ENCODE peak calls at places on chromosomes 16 and 17, in ten cellular contexts. N is brain microvascular endothelial cell, B is progenitor cell of endocrine pancreas, Q is pancreas, D is transverse colon, H is AG04450, O is dorsolateral prefrontal cortex, T is upper lobe of right lung, W is nephron progenitor cell, M is mucosa of descending colon. F is an unnamed sample.

GRCh38 chr16:16791051-16791450 is 412.1 kb downstream of the NPIPA7 start:
- DNase-seq in O (no peak), H (no peak), Q (no peak), N (no peak), D (no peak), T (no peak), M (no peak), W (no peak), B (no peak), F (no peak)

GRCh38 chr17:43651621-43652480 is 9.9 kb downstream of the MEOX1 start:
- DNase-seq in W (peak; percentile 55), H (no peak), N (no peak), M (no peak), T (no peak), O (no peak), Q (no peak), B (no peak), D (no peak), F (no peak)

GRCh38 chr17:81295678-81296381 is 723 bp upstream of the SLC38A10 start:
- DNase-seq in B (peak; percentile 37), M (peak; percentile 85), W (no peak), D (peak; percentile 83), T (peak; percentile 81), O (peak; percentile 67), Q (peak; percentile 79), H (no peak), N (peak; percentile 13), F (no peak)

GRCh38 chr17:8147805-8148404 is 4.3 kb downstream of the PER1 start:
- DNase-seq in H (no peak), B (no peak), O (no peak), D (no peak), T (no peak), Q (no peak), N (no peak), M (peak; percentile 40), W (no peak), F (no peak)

GRCh38 chr17:47665655-47666054 is 15.9 kb downstream of the KPNB1 start:
- DNase-seq in Q (no peak), O (no peak), M (no peak), B (no peak), W (no peak), D (no peak), N (no peak), H (no peak), T (no peak), F (peak; percentile 54)

GRCh38 chr17:58991718-58992331 is 114.9 kb downstream of the TRIM37 start:
- DNase-seq in M (no peak), T (no peak), O (no peak), W (no peak), H (no peak), B (no peak), Q (no peak), D (peak; percentile 22), N (peak; percentile 81), F (no peak)

GRCh38 chr17:1438593-1439083 is 17.4 kb downstream of the CRK start:
- DNase-seq in B (no peak), O (no peak), M (no peak), H (peak; percentile 67), T (no peak), W (no peak), Q (no peak), N (peak; percentile 53), D (no peak), F (no peak)

GRCh38 chr17:7884581-7885356 is 3.8 kb upstream of the CHD3 start:
- DNase-seq in W (peak; percentile 44), T (peak; percentile 77), D (peak; percentile 22), M (peak; percentile 61), H (no peak), N (no peak), O (peak; percentile 22), Q (no peak), B (no peak), F (no peak)

DNA sequence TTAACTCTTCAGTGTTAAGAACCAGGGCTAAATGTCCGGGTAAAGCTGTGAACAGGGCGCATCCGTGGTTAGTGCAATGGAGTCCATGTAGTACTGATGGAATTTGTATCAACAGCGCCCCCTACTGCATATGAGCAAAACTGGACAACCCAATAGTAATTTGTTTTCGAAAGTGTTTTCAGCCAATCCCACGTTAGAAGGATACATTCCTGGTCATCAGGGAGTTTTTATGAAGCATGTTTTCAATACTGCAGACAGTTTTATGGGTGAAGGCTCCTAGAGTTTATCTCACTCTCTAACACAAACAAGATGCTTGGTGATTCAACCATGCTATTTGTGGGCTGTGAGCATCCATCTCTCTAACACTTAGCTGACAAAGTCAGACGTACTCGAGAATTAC is 46.6 kb upstream of the HNF1B start:
- DNase-seq in T (no peak), H (no peak), N (no peak), M (no peak), D (peak; percentile 37), O (no peak), B (no peak), W (no peak), Q (no peak), F (peak; percentile 5)
- TF ChIP-seq CTCF in T (peak; percentile 55), H (peak; percentile 50), N (peak; percentile 58), M (peak; percentile 13), D (peak; percentile 41), O (peak; percentile 35), B (peak; percentile 48), W (peak; percentile 46), Q (peak; percentile 29), F (peak; percentile 43)

GRCh38 chr16:19136549-19137196 is 22.9 kb downstream of the ITPRIPL2 start:
- DNase-seq in O (no peak), T (no peak), W (no peak), B (no peak), M (no peak), N (no peak), H (no peak), D (peak; percentile 36), Q (no peak), F (no peak)
- TF ChIP-seq CTCF in O (no peak), T (no peak), W (no peak), B (no peak), M (no peak), N (no peak), H (no peak), D (no peak), Q (no peak), F (no peak)

GRCh38 chr16:50776042-50776441 is 34.2 kb downstream of the CYLD start:
- DNase-seq in W (no peak), D (no peak), T (no peak), B (no peak), N (no peak), Q (no peak), H (no peak), M (no peak), O (no peak), F (no peak)

GRCh38 chr16:50778284-50779163 is 36.6 kb downstream of the CYLD start:
- DNase-seq in W (no peak), N (no peak), Q (no peak), T (no peak), B (no peak), O (no peak), H (no peak), D (no peak), M (no peak), F (no peak)

GRCh38 chr16:50771366-50771765 is 29.5 kb downstream of the CYLD start:
- DNase-seq in T (no peak), W (no peak), O (no peak), D (no peak), M (no peak), H (peak; percentile 21), Q (no peak), N (peak; percentile 40), B (no peak), F (peak; percentile 11)

GRCh38 chr16:50774960-50775359 is 33.1 kb downstream of the CYLD start:
- DNase-seq in Q (no peak), O (no peak), T (no peak), W (no peak), D (no peak), B (no peak), M (no peak), N (no peak), H (no peak), F (no peak)

DNA sequence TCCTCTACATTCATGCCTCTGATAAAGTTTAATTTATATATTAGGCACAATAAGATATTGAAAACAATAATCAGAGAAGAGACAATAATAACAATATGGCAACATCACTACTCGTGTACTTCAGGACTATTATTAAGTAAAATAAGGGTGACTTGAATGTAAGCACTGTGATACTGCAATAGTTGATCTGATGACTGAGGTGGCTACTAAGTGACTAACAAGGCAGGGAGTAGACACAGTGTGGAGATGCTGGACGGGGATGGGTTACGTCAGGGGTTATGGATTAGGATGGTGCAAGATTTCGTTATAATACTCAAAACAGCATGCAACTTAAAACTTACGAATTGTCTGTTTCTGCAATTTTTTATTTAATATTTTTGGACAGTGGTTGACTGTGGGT is 32.5 kb downstream of the CYLD start:
- DNase-seq in M (no peak), B (no peak), T (no peak), D (no peak), Q (no peak), O (no peak), N (no peak), H (no peak), W (no peak), F (no peak)
- TF ChIP-seq CTCF in M (no peak), B (no peak), T (no peak), D (no peak), Q (no peak), O (no peak), N (no peak), H (no peak), W (no peak), F (no peak)

GRCh38 chr17:61877837-61878236 is 14.5 kb upstream of the BRIP1 start:
- DNase-seq in D (no peak), B (no peak), W (no peak), M (no peak), Q (no peak), N (no peak), O (no peak), H (no peak), T (no peak), F (no peak)
- TF ChIP-seq CTCF in D (no peak), B (no peak), W (no peak), M (no peak), Q (no peak), N (no peak), O (no peak), H (no peak), T (no peak), F (no peak)

F was measured in AG09319.